ENCODE peak calls at places on chromosomes 1 and 21, in six cellular contexts. L is activated naive CD4-positive, alpha-beta T cell; H is Daoy; X is Caki2; B is LHCN-M2; G is stimulated activated naive B cell treated with anti-CD40 and anti-IgM and Interleukin-4, amounts not matched to agents 10 μg/mL and 1 μg/mL and 100 μg/mL, for 72 hours. Y is an unnamed sample.

GRCh38 chr1:234963904-234964702 is 164.5 kb downstream of the TOMM20 start:
- DNase-seq in L (no peak), H (no peak), X (no peak), B (no peak), G (no peak), Y (no peak)

GRCh38 chr1:50308883-50309282 is 114.4 kb downstream of the DMRTA2 start:
- DNase-seq in L (no peak), H (no peak), X (peak), B (no peak), G (no peak), Y (no peak)

GRCh38 chr1:65921461-65921860 is 128.8 kb downstream of the PDE4B start:
- DNase-seq in L (no peak), H (no peak), X (no peak), B (no peak), G (no peak), Y (no peak)

GRCh38 chr21:28018741-28019669 is 973.7 kb downstream of the LTN1 start:
- DNase-seq in L (no peak), H (peak), X (peak), B (peak), G (no peak), Y (no peak)

GRCh38 chr21:34813266-34813886 is 144.6 kb downstream of the CLIC6 start:
- DNase-seq in L (no peak), H (peak), X (no peak), B (no peak), G (no peak), Y (no peak)

GRCh38 chr1:166304131-166304530 is 137.3 kb upstream of the FAM78B start:
- DNase-seq in L (no peak), H (no peak), X (no peak), B (no peak), G (no peak), Y (no peak)

GRCh38 chr1:205232122-205232820 is 4.5 kb downstream of the TMCC2 start:
- DNase-seq in L (no peak), H (no peak), X (no peak), B (no peak), G (no peak), Y (no peak)

GRCh38 chr1:2312589-2313301 is 78.6 kb downstream of the MORN1 start:
- DNase-seq in L (no peak), H (no peak), X (no peak), B (no peak), G (no peak), Y (no peak)

GRCh38 chr1:159790237-159790917 is 9.6 kb downstream of the DUSP23 start:
- DNase-seq in L (no peak), H (peak), X (no peak), B (peak), G (no peak), Y (peak)

GRCh38 chr21:31557421-31557955 is 102.0 kb upstream of the SOD1 start:
- DNase-seq in L (no peak), H (peak), X (no peak), B (no peak), G (no peak), Y (peak)

GRCh38 chr1:88998716-88999115 is 6.3 kb upstream of the KYAT3 start:
- DNase-seq in L (no peak), H (peak), X (peak), B (peak), G (no peak), Y (peak)

GRCh38 chr1:234544094-234544579 is 65.2 kb upstream of the TARBP1 start:
- DNase-seq in L (no peak), H (peak), X (peak), B (peak), G (no peak), Y (peak)

GRCh38 chr1:37673920-37674319 is 18.4 kb upstream of the CDCA8 start:
- DNase-seq in L (no peak), H (peak), X (no peak), B (no peak), G (no peak), Y (no peak)